ENCODE peak calls at places on chromosome 6, in ten cellular contexts. T is fibroblast of lung, R is body of pancreas, X is GM06990, Y is HCT116, D is SK-N-SH, J is ovary, Z is heart left ventricle, L is lower lobe of right lung, M is astrocyte of the cerebellum. N is an unnamed sample.

GRCh38 chr6:74534485-74535211 is 671.2 kb downstream of the COL12A1 start:
- DNase-seq in D (no peak), X (no peak), Z (no peak), Y (peak), L (no peak), J (no peak), M (no peak), T (peak), R (no peak), N (peak)

GRCh38 chr6:3139090-3139903 is 18.0 kb downstream of the TUBB2A start:
- DNase-seq in Y (no peak), X (peak), L (peak), T (peak), R (peak), D (no peak), M (no peak), J (no peak), Z (peak), N (no peak)

GRCh38 chr6:129252377-129253071 is 369.6 kb downstream of the LAMA2 start:
- DNase-seq in T (peak), L (no peak), Y (no peak), M (no peak), Z (no peak), R (no peak), J (no peak), D (no peak), X (no peak), N (no peak)

GRCh38 chr6:167398214-167399050 is 73.5 kb downstream of the TTLL2 start:
- DNase-seq in T (no peak), J (no peak), X (no peak), D (no peak), Z (no peak), M (no peak), L (no peak), Y (no peak), R (no peak), N (no peak)

GRCh38 chr6:108966855-108967755 is 118.9 kb downstream of the ARMC2 start:
- DNase-seq in X (no peak), J (peak), L (peak), D (peak), M (no peak), Y (peak), R (no peak), Z (peak), T (peak), N (no peak)

GRCh38 chr6:37513155-37513554 is 13.5 kb upstream of the CCDC167 start:
- DNase-seq in J (no peak), L (no peak), R (no peak), D (no peak), X (no peak), T (no peak), M (no peak), Z (no peak), Y (no peak), N (no peak)

GRCh38 chr6:69026243-69026642 is 391.2 kb downstream of the ADGRB3 start:
- DNase-seq in Z (no peak), J (no peak), Y (no peak), R (no peak), T (peak), D (no peak), L (no peak), X (no peak), M (no peak), N (no peak)

GRCh38 chr6:139531148-139531547 is 156.7 kb upstream of the CITED2 start:
- DNase-seq in D (no peak), T (peak), L (no peak), Y (no peak), J (no peak), X (no peak), R (no peak), Z (no peak), M (no peak), N (no peak)

GRCh38 chr6:129353067-129353466 is 356.9 kb downstream of the ARHGAP18 start:
- DNase-seq in T (no peak), L (no peak), D (no peak), Y (no peak), Z (peak), R (peak), X (no peak), M (no peak), J (no peak), N (no peak)

GRCh38 chr6:144922120-144922722 is 637.1 kb downstream of the UTRN start:
- DNase-seq in X (no peak), T (no peak), R (no peak), J (no peak), M (no peak), Y (no peak), D (peak), L (no peak), Z (no peak), N (peak)

GRCh38 chr6:156589281-156589680 is 187.9 kb upstream of the ARID1B start:
- DNase-seq in L (no peak), J (no peak), R (no peak), T (peak), Y (no peak), D (no peak), Z (no peak), X (no peak), M (peak), N (peak)

GRCh38 chr6:161890959-161891358 is 617.1 kb upstream of the AGPAT4 start:
- DNase-seq in M (no peak), X (no peak), L (no peak), J (peak), Y (no peak), D (no peak), Z (no peak), R (no peak), T (no peak), N (no peak)

GRCh38 chr6:4352731-4353130 is 217.4 kb upstream of the ECI2 start:
- DNase-seq in M (no peak), L (no peak), J (no peak), R (no peak), Z (no peak), Y (no peak), X (no peak), D (no peak), T (no peak), N (no peak)

GRCh38 chr6:46555129-46555528 is 63.9 kb upstream of the RCAN2 start:
- DNase-seq in X (no peak), M (no peak), D (no peak), Z (no peak), T (no peak), Y (no peak), R (no peak), L (no peak), J (no peak), N (no peak)

GRCh38 chr6:20605581-20605980 is 71.3 kb downstream of the CDKAL1 start:
- DNase-seq in T (peak), D (no peak), R (no peak), Y (no peak), M (no peak), L (no peak), X (no peak), J (no peak), Z (no peak), N (peak)

DNA sequence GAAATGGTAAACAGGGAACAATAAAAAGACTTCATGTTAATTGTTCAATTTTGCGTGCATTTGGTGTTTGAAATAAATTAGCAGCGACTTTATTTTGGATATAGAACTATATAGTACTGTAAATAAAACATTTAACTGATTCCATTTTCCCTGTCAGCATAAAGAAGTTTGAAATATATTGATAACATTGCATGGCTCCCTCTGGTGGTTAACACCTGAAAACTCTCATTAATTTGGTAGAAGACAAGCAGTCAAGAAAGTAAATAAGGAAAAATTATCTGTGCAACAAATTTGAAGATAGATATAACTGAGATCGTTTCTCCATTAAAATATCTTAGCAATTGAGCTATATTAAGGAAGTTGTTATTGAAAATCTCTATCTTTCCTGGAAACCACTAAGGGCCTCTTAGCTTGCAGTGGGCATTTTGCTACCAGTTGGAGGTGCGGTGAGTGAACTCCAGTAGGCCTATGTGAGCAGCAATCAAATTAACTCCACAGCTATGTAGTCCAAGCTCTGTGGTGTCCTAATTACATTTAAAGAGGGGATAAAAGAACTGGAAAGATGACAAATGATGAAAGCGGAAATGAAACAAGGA is 435.7 kb upstream of the FKBP1C start:
- DNase-seq in Y (peak), M (no peak), T (no peak), L (no peak), D (peak), Z (no peak), R (no peak), X (no peak), J (no peak), N (no peak)
- TF ChIP-seq CTCF in Y (peak), M (no peak), T (no peak), L (peak), D (peak), Z (peak), R (no peak), X (peak), J (no peak), N (no peak)

GRCh38 chr6:137951064-137951597 is 84.1 kb downstream of the TNFAIP3 start:
- DNase-seq in M (no peak), L (no peak), Z (no peak), Y (no peak), T (no peak), J (no peak), D (no peak), X (no peak), R (no peak), N (no peak)
- TF ChIP-seq CTCF in M (no peak), L (no peak), Z (no peak), Y (no peak), T (no peak), J (no peak), D (no peak), X (peak), R (no peak), N (no peak)

GRCh38 chr6:89495961-89496535 is 63.1 kb downstream of the ANKRD6 start:
- DNase-seq in D (peak), X (no peak), T (no peak), J (no peak), M (no peak), Y (no peak), Z (no peak), R (no peak), L (no peak), N (no peak)

GRCh38 chr6:89489078-89489477 is 56.1 kb downstream of the ANKRD6 start:
- DNase-seq in R (no peak), M (no peak), Z (no peak), Y (no peak), J (no peak), T (no peak), X (no peak), D (no peak), L (no peak), N (no peak)

GRCh38 chr6:89488438-89488837 is 55.5 kb downstream of the ANKRD6 start:
- DNase-seq in T (no peak), D (no peak), Z (no peak), M (no peak), J (no peak), X (no peak), Y (no peak), R (no peak), L (no peak), N (no peak)

GRCh38 chr6:89494131-89494793 is 61.3 kb downstream of the ANKRD6 start:
- DNase-seq in R (no peak), J (no peak), M (no peak), T (no peak), L (no peak), D (no peak), X (no peak), Y (no peak), Z (no peak), N (no peak)

DNA sequence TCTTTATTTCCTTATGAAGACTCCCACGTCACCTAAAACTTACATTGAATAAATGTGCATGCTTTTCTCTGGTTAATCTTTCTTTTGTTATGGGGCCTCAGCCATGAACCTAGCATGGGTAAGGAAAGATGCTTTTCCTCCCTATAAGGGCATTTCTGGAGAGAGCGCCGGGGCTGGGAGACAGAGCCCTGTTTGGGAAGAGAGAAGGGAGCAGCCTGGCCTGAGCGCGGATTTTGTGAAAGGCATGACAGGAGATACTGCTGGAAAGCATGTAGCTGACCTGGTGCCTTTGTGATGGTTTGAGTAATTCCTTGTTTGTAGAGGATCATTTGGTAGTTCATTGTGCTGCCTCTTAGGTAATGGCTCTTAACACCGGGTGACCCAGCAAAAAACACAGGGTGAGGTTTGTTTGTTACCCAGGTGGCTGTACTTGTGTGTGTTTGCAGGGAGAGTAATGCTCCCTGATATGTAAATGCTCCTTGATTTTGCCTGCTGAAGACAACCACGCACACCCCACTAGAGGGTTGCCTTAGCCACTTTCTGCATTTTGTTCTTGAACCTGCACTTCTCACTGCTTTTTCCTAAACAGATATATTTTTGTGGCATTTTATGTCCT is 59.2 kb downstream of the ANKRD6 start:
- DNase-seq in L (no peak), Y (no peak), R (no peak), J (no peak), D (no peak), X (no peak), M (no peak), T (no peak), Z (no peak), N (no peak)
- TF ChIP-seq CTCF in L (no peak), Y (no peak), R (no peak), J (no peak), D (no peak), X (no peak), M (no peak), T (no peak), Z (no peak), N (no peak)

DNA sequence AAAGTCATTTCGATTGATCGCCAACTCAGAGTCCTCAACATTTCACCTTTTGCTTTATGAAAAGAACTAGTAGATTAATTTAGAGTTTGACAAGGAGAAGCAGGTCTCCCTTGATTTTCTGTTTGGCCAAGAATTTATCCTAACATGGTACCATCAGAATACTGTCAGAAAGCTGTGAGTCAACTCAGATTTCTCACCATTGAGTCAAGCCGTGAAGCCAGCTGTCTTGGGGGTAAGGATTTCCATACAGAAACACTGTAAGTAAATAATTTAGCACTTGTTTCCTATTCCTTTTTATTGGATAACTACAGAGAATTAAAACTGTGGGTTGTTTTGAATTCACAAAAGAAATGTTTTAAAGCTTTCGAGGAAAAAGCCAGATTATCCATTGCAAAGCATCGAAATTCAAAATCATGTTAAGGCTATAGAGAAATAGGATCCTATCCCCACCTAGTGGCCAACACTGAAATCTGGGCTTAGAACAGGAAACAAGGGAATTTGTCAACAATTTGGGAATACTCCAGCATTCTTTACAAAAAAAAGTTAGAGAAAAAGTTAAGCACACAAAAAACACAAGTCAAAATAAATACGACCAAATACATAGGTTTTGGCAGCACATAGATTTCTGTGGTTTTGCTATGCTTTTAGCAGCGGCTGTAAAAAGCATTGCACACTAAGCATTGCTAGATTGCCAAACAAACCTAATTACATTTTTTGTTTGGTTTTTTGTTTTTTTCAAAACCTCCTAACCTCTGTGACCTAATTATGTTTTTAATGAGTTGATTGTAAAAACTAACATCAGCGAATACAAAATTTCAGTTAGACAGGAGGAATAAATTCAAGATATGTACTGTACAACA is 44.2 kb downstream of the COL11A2 start:
- DNase-seq in Y (peak), J (no peak), D (peak), T (peak), R (peak), M (peak), X (no peak), L (no peak), Z (no peak), N (peak)
- TF ChIP-seq CTCF in Y (peak), J (peak), D (peak), T (peak), R (peak), M (peak), X (peak), L (peak), Z (peak), N (peak)